ENCODE peak calls at places on chromosome 2, in six cellular contexts. H is Right ventricle myocardium inferior; T is fibroblast of the conjunctiva; U is HFF-Myc; I is posterior cingulate gyrus; X is stimulated activated CD4-positive, alpha-beta T cell treated with anti-CD3 and anti-CD28 coated beads, Interleukin-15, amount 100 ng/mL, for 24 hours. Z is an unnamed sample.

GRCh38 chr2:165469417-165469816 is at the start of gene CSRNP3:
- DNase-seq in T (peak), I (peak), X (no peak), U (peak), H (no peak), Z (no peak)

GRCh38 chr2:137969418-137969765 is 5.1 kb downstream of the HNMT start:
- DNase-seq in H (no peak), U (peak), X (no peak), T (peak), I (no peak), Z (no peak)

GRCh38 chr2:29073913-29074312 is 410 bp downstream of the PCARE start:
- DNase-seq in X (no peak), T (no peak), U (no peak), I (no peak), H (no peak), Z (no peak)

GRCh38 chr2:104577143-104577542 is 276.8 kb upstream of the POU3F3 start:
- DNase-seq in H (no peak), I (no peak), T (no peak), U (no peak), X (no peak), Z (no peak)

GRCh38 chr2:191304939-191305875 is 60.0 kb downstream of the MYO1B start:
- DNase-seq in I (no peak), T (peak), U (peak), X (no peak), H (peak), Z (no peak)

GRCh38 chr2:215140166-215140707 is 1.8 kb upstream of the ABCA12 start:
- DNase-seq in T (no peak), X (no peak), I (no peak), U (no peak), H (no peak), Z (no peak)

GRCh38 chr2:218387369-218388194 is 5.5 kb downstream of the SLC11A1 start:
- DNase-seq in X (peak), T (no peak), U (peak), H (no peak), I (no peak), Z (no peak)

GRCh38 chr2:81395746-81396145 is 1091.2 kb upstream of the LRRTM1 start:
- DNase-seq in T (no peak), I (no peak), U (no peak), X (no peak), H (no peak), Z (no peak)

GRCh38 chr2:236749346-236749745 is 179.7 kb downstream of the ACKR3 start:
- DNase-seq in T (no peak), H (no peak), I (no peak), X (no peak), U (no peak), Z (no peak)

GRCh38 chr2:139155991-139156390 is 375.8 kb upstream of the NXPH2 start:
- DNase-seq in T (no peak), H (no peak), I (no peak), U (no peak), X (no peak), Z (no peak)

GRCh38 chr2:181268174-181268867 is 188.9 kb upstream of the ITGA4 start:
- DNase-seq in T (no peak), I (no peak), X (no peak), H (no peak), U (no peak), Z (no peak)

GRCh38 chr2:88170472-88170892 is 336 bp downstream of the THNSL2 start:
- DNase-seq in U (no peak), I (no peak), X (no peak), T (no peak), H (peak), Z (no peak)

GRCh38 chr2:203682688-203683130 is 23.7 kb upstream of the CD28 start:
- DNase-seq in U (no peak), H (no peak), I (no peak), X (no peak), T (peak), Z (no peak)

GRCh38 chr2:85266424-85267041 is 61.3 kb downstream of the TGOLN2 start:
- DNase-seq in X (peak), H (peak), I (no peak), T (peak), U (no peak), Z (peak)

GRCh38 chr2:157875720-157876065 is 437 bp downstream of the ACVR1 start:
- DNase-seq in I (no peak), T (no peak), H (peak), U (no peak), X (peak), Z (peak)

Z was measured in stimulated activated naive CD4-positive, alpha-beta T cell treated with Interleukin-2 at 50 U/mL for 16 hours.